ENCODE peak calls at places on chromosomes 7 and 10, in eight cellular contexts. R is psoas muscle, E is GM12878, Y is cardiac muscle cell, I is heart right ventricle, G is PC-9, D is lung, Q is fibroblast of lung. F is an unnamed sample. For H3K4me1 and H3K9me3, the result is how much of the 10 kb centered on the place peaks cover.

GRCh38 chr10:127405221-127405620 is 143.9 kb upstream of the NPS start:
- DNase-seq in R (no peak), E (no peak), Y (no peak), I (no peak), D (no peak), Q (peak), G (no peak), F (no peak)

GRCh38 chr10:12181065-12181775 is 14.5 kb downstream of the NUDT5 start:
- DNase-seq in I (no peak), Q (peak), G (no peak), D (no peak), E (peak), Y (no peak), R (no peak), F (peak)

GRCh38 chr7:88758355-88759215 is 915 bp upstream of the ZNF804B start:
- DNase-seq in Y (peak), I (peak), Q (peak), G (no peak), D (no peak), E (no peak), R (no peak), F (no peak)

GRCh38 chr7:71459137-71459536 is 327.2 kb downstream of the GALNT17 start:
- DNase-seq in R (no peak), G (no peak), D (no peak), I (no peak), Y (no peak), E (no peak), Q (no peak), F (no peak)

GRCh38 chr7:24971333-24972165 is 8.4 kb downstream of the OSBPL3 start:
- DNase-seq in G (peak), Q (peak), Y (no peak), R (peak), E (no peak), D (no peak), I (no peak), F (no peak)

GRCh38 chr7:148058092-148058491 is 532.5 kb upstream of the C7orf33 start:
- DNase-seq in R (no peak), Q (no peak), G (no peak), E (no peak), I (no peak), Y (no peak), D (no peak), F (no peak)

GRCh38 chr7:95687759-95688343 is 84.5 kb upstream of the DYNC1I1 start:
- DNase-seq in I (no peak), E (no peak), D (no peak), G (no peak), R (no peak), Y (peak), Q (peak), F (no peak)

GRCh38 chr7:26549281-26549943 is 257.8 kb downstream of the SNX10 start:
- DNase-seq in E (no peak), Y (no peak), G (peak), R (no peak), Q (no peak), I (no peak), D (no peak), F (no peak)

GRCh38 chr7:74396993-74397392 is 56.7 kb upstream of the GTF2IRD1 start:
- DNase-seq in G (no peak), Y (no peak), Q (no peak), E (no peak), R (no peak), D (no peak), I (no peak), F (no peak)

GRCh38 chr7:44583145-44583544 is 1.1 kb upstream of the TMED4 start:
- DNase-seq in G (no peak), Q (no peak), R (no peak), Y (no peak), I (no peak), E (no peak), D (no peak), F (no peak)
- H3K4me3 ChIP-seq in G (peak), Q (peak), R (peak), Y (peak), I (peak), E (peak), D (peak), F (peak)

GRCh38 chr10:58389024-58389423 is 3.8 kb downstream of the TFAM start:
- DNase-seq in D (no peak), R (no peak), G (no peak), I (no peak), Q (no peak), E (no peak), Y (no peak), F (no peak)
- H3K4me1 ChIP-seq in D (under half), R (under half), G (under half), I (under half), Q (under half), E (under half), Y (under half), F (under half)

GRCh38 chr10:5135581-5135980 is 41.4 kb downstream of the AKR1C3 start:
- DNase-seq in E (no peak), D (no peak), I (no peak), R (no peak), G (no peak), Y (no peak), Q (no peak), F (no peak)
- H3K9me3 ChIP-seq in E (under half), D (under half), I (under half), R (under half), G (under half), Y (under half), Q (under half), F (under half)

DNA sequence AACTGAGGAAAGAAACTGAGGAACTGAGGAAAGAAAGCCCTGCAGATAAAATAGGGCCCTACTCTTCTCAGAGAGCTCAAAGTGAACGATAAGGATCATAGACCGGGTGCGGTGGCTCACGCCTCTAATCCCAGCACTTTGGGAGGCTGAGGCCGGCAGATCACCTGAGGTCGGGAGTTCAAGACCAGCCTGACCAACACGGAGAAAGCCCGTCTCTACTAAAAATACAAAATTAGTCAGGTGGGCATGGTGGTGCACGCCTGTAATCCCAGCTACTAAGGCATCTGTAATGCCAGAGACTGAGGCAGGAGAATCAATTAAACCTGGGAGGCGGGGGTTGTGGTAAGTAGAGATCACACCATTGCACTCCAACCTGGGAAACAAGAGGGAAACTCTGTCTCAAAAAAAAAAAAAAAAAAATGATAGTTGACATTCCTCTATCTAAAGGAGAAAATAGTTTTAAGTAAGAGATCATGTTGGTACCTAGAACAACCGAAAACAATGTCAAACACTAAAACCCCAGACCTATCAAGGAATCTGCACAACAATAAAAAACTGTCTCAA is 2.5 kb downstream of the MKRN1 start:
- DNase-seq in I (no peak), G (no peak), Q (no peak), E (no peak), Y (no peak), R (no peak), D (no peak), F (no peak)
- H3K4me3 ChIP-seq in I (peak), G (peak), Q (no peak), E (peak), Y (peak), R (peak), D (no peak), F (peak)

GRCh38 chr10:33286186-33286934 is 48.1 kb downstream of the NRP1 start:
- DNase-seq in Y (no peak), Q (no peak), D (no peak), R (no peak), E (no peak), I (no peak), G (no peak), F (no peak)
- H3K4me1 ChIP-seq in Y (under half), Q (under half), D (under half), R (half or more), E (under half), I (half or more), G (under half), F (under half)

DNA sequence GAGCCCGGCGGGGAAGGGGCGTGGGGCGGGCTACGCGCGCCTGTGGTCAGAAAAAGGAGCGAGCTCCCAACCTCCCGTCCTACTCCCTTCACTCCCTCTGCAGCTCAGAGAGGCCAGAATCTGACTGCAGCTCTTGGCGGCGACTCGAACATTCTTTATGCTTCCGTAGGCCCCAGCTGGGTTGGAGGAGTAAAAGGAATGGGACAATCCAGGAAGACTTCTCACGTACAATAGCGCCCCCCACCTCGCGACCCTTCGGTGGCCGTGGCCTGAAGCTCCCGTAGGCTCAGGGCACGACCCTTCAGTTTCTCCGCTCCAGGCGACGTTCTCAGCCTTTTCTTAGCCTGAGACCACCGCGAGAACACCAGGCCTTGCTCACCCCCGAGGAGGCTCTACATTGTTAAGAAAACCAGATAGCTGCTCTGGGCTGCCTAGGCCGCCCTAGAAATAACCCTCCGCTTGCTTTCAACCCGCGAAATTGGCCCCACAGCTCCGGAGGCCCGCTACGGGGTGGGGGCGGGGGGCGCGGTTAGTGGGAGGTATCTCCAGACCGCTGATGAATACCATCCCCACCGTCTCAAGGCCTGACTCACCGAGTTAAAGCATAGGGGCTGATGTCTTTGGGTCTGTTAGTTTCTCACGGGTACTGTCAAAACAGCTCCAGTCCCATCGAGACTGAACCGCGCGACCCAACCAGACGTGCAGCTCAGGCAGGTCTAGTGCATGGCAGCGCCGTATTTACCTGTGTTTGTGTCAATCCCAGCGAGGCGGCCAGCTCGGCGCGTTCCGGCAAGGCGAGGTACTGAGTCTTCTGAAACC is 3.0 kb downstream of the DLX5 start:
- DNase-seq in D (no peak), G (no peak), Y (no peak), E (no peak), Q (no peak), I (no peak), R (no peak), F (no peak)
- H3K9me3 ChIP-seq in D (under half), G (under half), Y (under half), E (under half), Q (under half), I (under half), R (under half), F (under half)

DNA sequence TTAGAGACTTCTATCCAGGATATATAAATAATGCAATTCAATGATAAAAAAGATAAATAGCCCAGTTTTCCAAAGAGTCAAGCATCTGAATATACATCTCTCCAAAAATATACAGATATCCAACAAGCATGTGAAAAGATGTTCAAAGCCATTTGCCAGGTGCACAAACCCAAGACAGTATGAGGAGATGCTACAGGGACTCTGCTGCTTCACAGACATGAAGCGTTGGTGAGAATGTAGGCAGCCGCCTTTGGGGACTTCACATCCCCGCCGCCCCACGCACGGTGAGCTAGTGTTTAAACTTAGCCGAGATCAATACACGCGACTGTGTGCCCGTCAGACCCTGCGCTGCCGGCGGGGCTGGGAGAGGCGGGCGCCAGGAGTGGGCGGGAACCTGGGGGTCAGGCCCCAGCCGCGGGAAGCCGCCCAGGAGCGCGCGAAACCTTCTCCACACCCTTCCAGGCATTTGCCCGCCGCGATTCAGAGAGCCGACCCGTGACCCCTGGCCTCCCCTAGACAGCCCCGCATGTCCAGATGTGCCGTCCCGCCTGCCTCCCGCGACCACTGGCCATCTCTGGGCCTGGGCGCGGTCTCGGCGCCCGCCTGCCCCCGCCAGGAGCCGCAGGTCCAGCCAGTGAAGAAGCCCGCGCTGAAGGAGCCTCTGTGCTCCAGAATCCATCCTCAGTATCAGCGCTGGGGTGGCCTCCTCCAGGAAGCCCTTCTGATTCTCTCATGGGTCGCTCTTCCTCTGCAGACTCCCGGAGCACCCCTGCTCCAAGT is 823 bp upstream of the ALOX5 start:
- DNase-seq in Q (no peak), E (no peak), R (no peak), D (no peak), I (peak), G (no peak), Y (peak), F (no peak)
- H3K4me3 ChIP-seq in Q (no peak), E (peak), R (peak), D (peak), I (peak), G (peak), Y (peak), F (peak)

DNA sequence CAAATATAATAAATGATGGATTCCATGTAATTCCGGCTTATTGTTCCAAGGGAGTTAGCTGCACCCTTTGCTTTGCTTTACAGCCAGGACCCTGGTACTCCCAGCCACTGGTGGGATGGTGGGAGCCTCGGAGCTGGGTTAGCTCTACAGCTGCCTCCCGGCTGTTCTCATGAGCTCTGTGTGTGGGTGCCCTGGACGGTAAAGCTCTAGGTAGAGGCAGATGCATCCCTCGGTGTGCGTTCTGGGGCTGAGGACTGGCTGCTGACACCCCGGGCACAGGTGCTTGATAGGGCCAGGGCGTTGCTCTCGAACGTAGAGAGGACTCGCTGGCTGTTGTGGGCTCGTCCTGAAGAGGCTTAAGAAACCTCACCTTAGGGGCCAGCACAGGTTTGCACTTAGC is 50.1 kb downstream of the PFKP start:
- DNase-seq in D (no peak), Q (no peak), I (no peak), Y (no peak), E (no peak), G (no peak), R (no peak), F (no peak)
- H3K4me1 ChIP-seq in D (under half), Q (under half), I (under half), Y (under half), E (under half), G (under half), R (under half), F (under half)

DNA sequence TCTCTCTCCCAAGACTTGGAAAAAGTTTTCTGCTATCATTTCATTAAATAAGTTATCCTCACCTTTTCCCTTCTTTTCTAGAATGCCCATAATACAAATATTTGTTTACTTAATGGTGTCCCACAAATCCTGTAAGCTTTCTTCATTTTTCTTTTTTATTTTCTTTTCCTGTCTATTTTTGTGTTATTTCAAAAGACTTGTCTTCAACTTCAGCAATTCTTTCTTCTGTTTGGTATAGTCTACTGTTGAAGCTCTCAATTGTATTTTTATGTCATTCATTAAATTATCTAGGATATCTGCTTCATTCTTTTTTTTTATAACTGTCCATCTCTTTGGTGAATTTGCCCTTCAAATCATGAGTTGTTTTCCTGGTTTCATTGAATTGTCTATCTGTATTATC is 25.1 kb upstream of the PLA2G12B start:
- DNase-seq in Y (no peak), I (no peak), E (no peak), R (no peak), Q (no peak), D (no peak), G (no peak), F (no peak)
- H3K9me3 ChIP-seq in Y (under half), I (under half), E (under half), R (under half), Q (under half), D (under half), G (under half), F (under half)

F was measured in CD8-positive, alpha-beta memory T cell.